ENCODE peak calls at places on chromosomes 12 and 14, in eight cellular contexts. J, P, I, D, L, F, O and X are unnamed samples.

GRCh38 chr12:58491296-58491695 is 429.0 kb downstream of the LRIG3 start:
- DNase-seq in L (peak), O (no peak), P (no peak), D (no peak), J (peak), F (no peak), I (peak), X (no peak)

GRCh38 chr12:95213928-95214327 is 3.3 kb downstream of the FGD6 start:
- DNase-seq in O (no peak), D (no peak), I (no peak), P (no peak), F (no peak), L (no peak), J (no peak), X (peak)

GRCh38 chr12:130031571-130032189 is 127.9 kb upstream of the TMEM132D start:
- DNase-seq in O (peak), J (peak), D (no peak), L (no peak), P (peak), I (peak), F (peak), X (peak)

GRCh38 chr12:2183556-2184541 is 131.1 kb downstream of the CACNA1C start:
- DNase-seq in O (peak), I (peak), F (no peak), D (no peak), P (no peak), L (peak), J (peak), X (no peak)

GRCh38 chr12:1820191-1820599 is at the start of gene LRTM2:
- DNase-seq in D (no peak), O (no peak), P (no peak), I (no peak), F (no peak), J (no peak), L (no peak), X (no peak)

GRCh38 chr12:114501474-114501807 is 95.5 kb upstream of the TBX5 start:
- DNase-seq in J (no peak), O (no peak), L (no peak), D (no peak), P (no peak), F (no peak), I (no peak), X (no peak)

GRCh38 chr14:104913413-104913812 is 11.3 kb upstream of the PLD4 start:
- DNase-seq in O (no peak), L (no peak), I (no peak), F (no peak), D (no peak), J (no peak), P (no peak), X (no peak)

GRCh38 chr12:21989819-21990412 is 48.7 kb upstream of the ABCC9 start:
- DNase-seq in D (no peak), P (no peak), J (peak), L (peak), I (peak), O (no peak), F (no peak), X (peak)

GRCh38 chr14:90687680-90688079 is 128.6 kb downstream of the TTC7B start:
- DNase-seq in L (no peak), J (no peak), P (no peak), O (no peak), D (no peak), F (no peak), I (no peak), X (no peak)

GRCh38 chr12:100573499-100574261 is at the start of gene GAS2L3:
- DNase-seq in I (peak), F (peak), J (peak), O (peak), D (peak), P (peak), L (peak), X (peak)

GRCh38 chr12:120037851-120038250 is 48.8 kb downstream of the BICDL1 start:
- DNase-seq in P (no peak), O (no peak), D (no peak), L (no peak), I (no peak), F (no peak), J (no peak), X (no peak)

GRCh38 chr12:90246673-90247072 is 538.0 kb upstream of the ATP2B1 start:
- DNase-seq in J (no peak), O (no peak), D (no peak), I (no peak), P (no peak), L (no peak), F (no peak), X (no peak)

GRCh38 chr12:68400231-68400829 is 68.2 kb upstream of the MDM1 start:
- DNase-seq in J (no peak), I (no peak), D (no peak), P (no peak), F (no peak), L (no peak), O (no peak), X (no peak)

GRCh38 chr14:78598046-78598652 is 428.0 kb downstream of the NRXN3 start:
- DNase-seq in F (peak), J (peak), O (peak), P (peak), I (peak), L (peak), D (no peak), X (peak)

GRCh38 chr12:130704606-130705005 is 11.5 kb downstream of the RIMBP2 start:
- DNase-seq in L (no peak), O (peak), D (no peak), I (no peak), J (no peak), P (no peak), F (no peak), X (no peak)

GRCh38 chr12:46400406-46400805 is 27.8 kb upstream of the SLC38A2 start:
- DNase-seq in L (peak), J (no peak), D (no peak), O (no peak), P (no peak), I (no peak), F (no peak), X (no peak)

GRCh38 chr12:65886996-65887395 is 62.7 kb downstream of the HMGA2 start:
- DNase-seq in L (peak), D (no peak), F (no peak), P (no peak), J (no peak), I (peak), O (no peak), X (no peak)

GRCh38 chr14:76937181-76938091 is 91.1 kb downstream of the IRF2BPL start:
- DNase-seq in F (no peak), D (no peak), J (peak), O (peak), P (peak), I (peak), L (peak), X (no peak)

GRCh38 chr14:89227490-89227834 is 189.6 kb downstream of the FOXN3 start:
- DNase-seq in D (no peak), O (no peak), I (no peak), P (no peak), L (peak), F (no peak), J (peak), X (no peak)

GRCh38 chr12:117225179-117225578 is 34.9 kb upstream of the FBXO21 start:
- DNase-seq in L (no peak), D (no peak), O (no peak), F (no peak), P (no peak), J (no peak), I (no peak), X (no peak)

GRCh38 chr12:124286414-124286813 is 8.5 kb upstream of the RFLNA start:
- DNase-seq in J (peak), O (no peak), L (peak), F (no peak), P (no peak), D (no peak), I (peak), X (no peak)

GRCh38 chr12:47802312-47802711 is 17.4 kb downstream of the HDAC7 start:
- DNase-seq in J (no peak), F (peak), L (no peak), O (peak), P (no peak), D (no peak), I (no peak), X (no peak)
- TF ChIP-seq CTCF in J (peak), F (peak), L (peak), O (peak), P (peak), D (no peak), I (peak), X (peak)

GRCh38 chr12:122893208-122894151 is 2.4 kb downstream of the VPS37B start:
- DNase-seq in P (no peak), I (no peak), O (no peak), D (no peak), L (no peak), F (peak), J (no peak), X (no peak)

GRCh38 chr12:122895290-122895689 is 634 bp downstream of the VPS37B start:
- DNase-seq in P (no peak), I (no peak), F (no peak), L (no peak), O (no peak), J (no peak), D (no peak), X (no peak)

GRCh38 chr12:122894173-122895121 is 1.5 kb downstream of the VPS37B start:
- DNase-seq in I (no peak), F (peak), L (no peak), J (no peak), O (no peak), D (peak), P (no peak), X (no peak)

GRCh38 chr12:122889658-122890561 is 6.0 kb downstream of the VPS37B start:
- DNase-seq in L (no peak), O (no peak), P (no peak), D (no peak), J (no peak), F (no peak), I (no peak), X (no peak)

DNA sequence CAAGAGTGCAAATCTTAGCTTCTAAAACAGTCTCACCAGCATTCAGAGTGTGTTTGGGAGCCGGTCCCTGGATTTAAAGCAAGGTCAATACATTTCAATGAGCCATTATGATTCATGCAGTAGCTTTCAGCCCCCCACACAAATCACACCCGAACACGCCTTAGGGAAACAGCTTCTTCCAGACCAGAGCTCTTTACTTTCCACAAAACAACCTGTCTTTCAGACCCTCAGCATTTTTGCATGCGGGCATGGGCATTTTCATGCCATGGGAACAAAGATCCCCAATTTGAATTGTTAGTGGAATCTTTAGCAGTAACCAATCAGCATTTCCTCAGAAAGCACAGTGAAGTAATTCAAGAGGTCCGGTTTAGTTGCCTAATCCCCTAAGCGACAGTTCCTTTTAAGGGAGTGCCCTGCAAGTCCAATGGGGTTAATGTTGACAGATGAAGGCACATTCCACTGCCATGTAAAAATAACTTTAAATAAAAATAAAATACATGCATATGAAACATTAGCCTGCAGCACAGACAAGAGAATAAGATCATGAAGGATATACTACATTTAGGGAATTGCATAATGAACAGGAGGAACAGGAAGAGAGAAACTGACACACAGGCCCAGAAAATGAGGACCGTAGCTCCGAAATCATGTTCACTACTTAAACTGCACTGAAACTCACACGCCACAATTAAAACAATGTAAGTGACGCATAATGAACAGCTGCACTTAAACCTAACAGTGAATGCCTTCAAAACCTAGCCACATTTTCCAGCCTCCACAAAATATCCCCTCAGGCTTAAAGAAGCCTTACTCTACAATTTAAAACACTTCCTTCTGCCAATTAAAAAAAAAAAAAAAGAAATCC is 4.0 kb downstream of the VPS37B start:
- DNase-seq in D (no peak), L (peak), O (peak), I (peak), P (no peak), J (peak), F (no peak), X (no peak)
- H3K4me3 ChIP-seq in D (no peak), L (peak), O (peak), I (peak), P (peak), J (peak), F (peak), X (no peak)

DNA sequence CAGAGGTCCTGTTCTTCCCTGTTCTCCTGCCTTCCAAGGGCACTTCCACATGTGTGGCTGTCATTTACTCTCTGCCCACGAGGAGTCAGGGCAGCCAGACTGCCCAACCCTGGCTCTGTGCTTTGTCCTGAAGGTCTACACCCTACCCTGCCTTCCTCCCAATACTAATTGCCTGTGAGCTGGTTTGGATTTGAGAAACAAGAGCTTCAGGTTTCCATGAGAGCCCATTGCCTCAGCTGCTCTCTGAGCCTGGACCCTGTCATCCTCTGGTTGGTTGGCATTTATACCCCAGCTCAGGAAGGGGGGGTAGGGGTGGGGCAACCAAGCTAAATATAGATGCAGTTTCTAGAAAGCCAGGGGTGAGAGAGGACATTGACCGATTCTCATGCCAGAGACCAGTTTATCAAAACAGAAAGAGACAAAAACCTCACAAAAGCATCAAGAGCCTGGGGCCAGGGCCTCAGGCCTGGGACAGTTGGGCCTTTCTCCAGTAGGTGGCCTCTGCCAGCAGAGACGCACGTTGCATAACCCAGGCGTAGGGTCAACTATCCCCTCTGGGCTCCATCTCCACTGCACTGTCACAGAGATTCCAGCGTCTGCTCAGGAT is 34.5 kb downstream of the VDR start:
- DNase-seq in D (no peak), P (peak), F (no peak), O (peak), I (peak), J (no peak), L (no peak), X (peak)
- TF ChIP-seq CTCF in D (peak), P (peak), F (peak), O (peak), I (peak), J (peak), L (peak), X (peak)

GRCh38 chr12:31245822-31246469 is 80.0 kb downstream of the SINHCAF start:
- DNase-seq in O (peak), D (no peak), P (no peak), F (no peak), L (no peak), J (no peak), I (peak), X (no peak)
- H3K4me3 ChIP-seq in O (no peak), D (no peak), P (no peak), F (no peak), L (no peak), J (no peak), I (no peak), X (no peak)

GRCh38 chr12:123077298-123078113 is 73.4 kb downstream of the PITPNM2 start:
- DNase-seq in F (no peak), L (no peak), D (no peak), I (no peak), P (no peak), J (no peak), O (no peak), X (no peak)
- TF ChIP-seq CTCF in F (no peak), L (no peak), D (no peak), I (no peak), P (peak), J (no peak), O (peak), X (no peak)

GRCh38 chr12:75480469-75480949 is at the start of gene GLIPR1:
- DNase-seq in D (peak), O (peak), J (peak), F (peak), I (peak), P (peak), L (peak), X (peak)
- H3K4me3 ChIP-seq in D (peak), O (no peak), J (peak), F (peak), I (peak), P (peak), L (peak), X (peak)

GRCh38 chr14:101980700-101981099 is 16.3 kb downstream of the DYNC1H1 start:
- DNase-seq in O (no peak), I (peak), P (no peak), D (peak), J (peak), F (no peak), L (peak), X (peak)
- TF ChIP-seq CTCF in O (no peak), I (no peak), P (no peak), D (no peak), J (no peak), F (no peak), L (no peak), X (no peak)

DNA sequence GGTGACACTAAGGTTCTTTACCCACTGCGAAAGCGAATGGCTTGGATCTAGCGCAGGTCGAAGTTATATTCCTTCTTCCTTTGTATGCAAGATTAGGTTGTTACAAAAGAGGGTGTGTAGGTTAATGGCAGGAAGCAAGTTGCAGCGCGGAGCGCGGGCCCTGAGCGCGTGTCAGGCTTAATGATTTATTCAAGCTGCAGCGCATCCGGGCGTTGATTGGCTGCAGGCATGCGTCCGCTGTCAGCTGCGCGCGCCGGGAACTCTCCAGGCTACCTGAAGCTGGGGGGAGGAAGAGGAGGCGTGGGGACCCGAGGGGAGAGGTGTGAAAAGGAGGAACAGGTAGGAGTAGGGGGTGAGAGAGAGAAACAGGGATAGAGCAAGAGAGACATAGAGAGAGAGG is 7.4 kb downstream of the ASCL1 start:
- DNase-seq in J (no peak), P (no peak), D (no peak), L (no peak), F (peak), I (no peak), O (peak), X (peak)
- H3K4me3 ChIP-seq in J (no peak), P (no peak), D (no peak), L (no peak), F (no peak), I (no peak), O (peak), X (peak)

GRCh38 chr12:60106207-60106606 is 510.4 kb downstream of the SLC16A7 start:
- DNase-seq in L (peak), P (no peak), O (no peak), D (no peak), J (peak), F (no peak), I (peak), X (no peak)
- TF ChIP-seq CTCF in L (peak), P (no peak), O (peak), D (no peak), J (peak), F (no peak), I (peak), X (no peak)

DNA sequence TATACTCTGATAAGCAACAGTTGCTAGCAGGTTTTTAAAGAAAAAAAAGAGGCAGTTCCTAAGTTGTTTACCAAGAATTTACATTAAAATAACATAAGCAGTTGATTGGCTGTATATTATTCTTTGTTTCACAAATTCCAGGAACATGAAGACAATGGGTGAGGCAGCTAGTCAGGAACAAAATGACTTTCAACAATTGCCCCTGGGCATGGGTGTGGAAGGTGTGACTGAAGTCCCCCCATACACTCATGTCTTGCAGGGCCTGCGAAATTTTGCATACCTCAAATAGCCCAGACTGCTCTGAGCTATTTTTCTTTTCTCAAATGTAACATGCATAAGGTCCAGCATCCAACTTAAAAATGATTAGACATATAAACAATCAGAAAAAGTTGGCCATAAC is 267.2 kb upstream of the DIO3 start:
- DNase-seq in P (no peak), J (no peak), I (no peak), O (no peak), L (no peak), D (no peak), F (no peak), X (no peak)
- H3K4me3 ChIP-seq in P (no peak), J (no peak), I (no peak), O (peak), L (no peak), D (no peak), F (no peak), X (no peak)